ENCODE peak calls at places on chromosomes 5 and 9, in ten cellular contexts. V, Y, N, P, U, C, R, I, G and W are unnamed samples.

GRCh38 chr9:94675008-94675841 is 35.9 kb upstream of the FBP1 start:
- DNase-seq in V (no peak), Y (peak), N (no peak), P (no peak), U (no peak), C (no peak), R (no peak), I (peak), G (no peak), W (no peak)

GRCh38 chr5:14879985-14880589 is 8.5 kb upstream of the ANKH start:
- DNase-seq in V (no peak), Y (peak), N (no peak), P (no peak), U (no peak), C (no peak), R (no peak), I (peak), G (no peak), W (no peak)

GRCh38 chr5:1479066-1479465 is 33.8 kb upstream of the SLC6A3 start:
- DNase-seq in V (no peak), Y (no peak), N (no peak), P (no peak), U (no peak), C (no peak), R (no peak), I (no peak), G (no peak), W (no peak)

GRCh38 chr5:135251099-135251498 is 147.9 kb downstream of the MACROH2A1 start:
- DNase-seq in V (no peak), Y (no peak), N (no peak), P (no peak), U (no peak), C (no peak), R (no peak), I (no peak), G (no peak), W (no peak)

GRCh38 chr9:121692606-121693505 is 41.4 kb downstream of the DAB2IP start:
- DNase-seq in V (no peak), Y (peak), N (no peak), P (no peak), U (peak), C (no peak), R (no peak), I (peak), G (no peak), W (no peak)

GRCh38 chr5:91219141-91219802 is 163.8 kb downstream of the ARRDC3 start:
- DNase-seq in V (no peak), Y (no peak), N (no peak), P (no peak), U (peak), C (no peak), R (no peak), I (peak), G (no peak), W (no peak)

GRCh38 chr9:78280982-78281668 is 15.8 kb upstream of the PSAT1 start:
- DNase-seq in V (peak), Y (no peak), N (no peak), P (no peak), U (peak), C (no peak), R (no peak), I (peak), G (no peak), W (peak)

GRCh38 chr5:129511291-129511690 is 51.2 kb downstream of the ADAMTS19 start:
- DNase-seq in V (no peak), Y (no peak), N (no peak), P (no peak), U (no peak), C (no peak), R (no peak), I (peak), G (no peak), W (no peak)

GRCh38 chr5:65623482-65623881 is 651 bp downstream of the TRIM23 start:
- DNase-seq in V (no peak), Y (peak), N (no peak), P (no peak), U (no peak), C (no peak), R (no peak), I (peak), G (no peak), W (no peak)

GRCh38 chr9:128987800-128988199 is 40.3 kb downstream of the NUP188 start:
- DNase-seq in V (no peak), Y (no peak), N (no peak), P (no peak), U (peak), C (no peak), R (no peak), I (peak), G (no peak), W (no peak)

GRCh38 chr5:117065800-117066199 is 491.2 kb upstream of the SEMA6A start:
- DNase-seq in V (no peak), Y (no peak), N (no peak), P (no peak), U (no peak), C (no peak), R (no peak), I (no peak), G (no peak), W (no peak)